ENCODE peak calls at places on chromosome 22, in seven cellular contexts. One of them, this sample, is unnamed.

GRCh38 chr22:20117656-20118571 is 888 bp upstream of the TRMT2A start:
- DNase-seq in aorta: peak; percentile 83
- DNase-seq in Calu3: peak; percentile 19
- DNase-seq in iPS-NIHi11: no peak
- DNase-seq in IMR-90: peak; percentile 25
- DNase-seq in left lung: no peak
- DNase-seq in NT2/D1: no peak
- DNase-seq in this sample: no peak

GRCh38 chr22:41535244-41535643 is 9.0 kb downstream of the POLR3H start:
- DNase-seq in aorta: no peak
- DNase-seq in Calu3: no peak
- DNase-seq in iPS-NIHi11: peak; percentile 63
- DNase-seq in IMR-90: no peak
- DNase-seq in left lung: no peak
- DNase-seq in NT2/D1: no peak
- DNase-seq in this sample: no peak

GRCh38 chr22:33922268-33922667 is 2.0 kb upstream of the LARGE1 start:
- DNase-seq in aorta: peak; percentile 75
- DNase-seq in Calu3: peak; percentile 13
- DNase-seq in iPS-NIHi11: peak; percentile 68
- DNase-seq in IMR-90: peak; percentile 34
- DNase-seq in left lung: no peak
- DNase-seq in NT2/D1: peak; percentile 49
- DNase-seq in this sample: peak; percentile 53

GRCh38 chr22:38397189-38398097 is 57.6 kb downstream of the KCNJ4 start:
- DNase-seq in aorta: peak; percentile 83
- DNase-seq in Calu3: peak; percentile 53
- DNase-seq in iPS-NIHi11: no peak
- DNase-seq in IMR-90: no peak
- DNase-seq in left lung: peak; percentile 61
- DNase-seq in NT2/D1: peak; percentile 44
- DNase-seq in this sample: no peak

GRCh38 chr22:37014415-37014806 is 4.8 kb downstream of the TST start:
- DNase-seq in aorta: no peak
- DNase-seq in Calu3: no peak
- DNase-seq in iPS-NIHi11: no peak
- DNase-seq in IMR-90: no peak
- DNase-seq in left lung: no peak
- DNase-seq in NT2/D1: no peak
- DNase-seq in this sample: no peak

GRCh38 chr22:50197856-50198623 is 2.8 kb upstream of the SELENOO start:
- DNase-seq in aorta: no peak
- DNase-seq in Calu3: no peak
- DNase-seq in iPS-NIHi11: no peak
- DNase-seq in IMR-90: no peak
- DNase-seq in left lung: no peak
- DNase-seq in NT2/D1: no peak
- DNase-seq in this sample: no peak

GRCh38 chr22:36386900-36387663 is 685 bp downstream of the MYH9 start:
- DNase-seq in aorta: peak; percentile 89
- DNase-seq in Calu3: peak; percentile 59
- DNase-seq in iPS-NIHi11: peak; percentile 42
- DNase-seq in IMR-90: no peak
- DNase-seq in left lung: peak; percentile 85
- DNase-seq in NT2/D1: no peak
- DNase-seq in this sample: no peak

GRCh38 chr22:35313311-35314121 is 13.8 kb downstream of the TOM1 start:
- DNase-seq in aorta: peak; percentile 77
- DNase-seq in Calu3: peak; percentile 58
- DNase-seq in iPS-NIHi11: no peak
- DNase-seq in IMR-90: peak; percentile 96
- DNase-seq in left lung: peak; percentile 31
- DNase-seq in NT2/D1: no peak
- DNase-seq in this sample: no peak

GRCh38 chr22:20653012-20653794 is 120.7 kb upstream of the SERPIND1 start:
- DNase-seq in aorta: no peak
- DNase-seq in Calu3: no peak
- DNase-seq in iPS-NIHi11: no peak
- DNase-seq in IMR-90: no peak
- DNase-seq in left lung: no peak
- DNase-seq in NT2/D1: no peak
- DNase-seq in this sample: no peak

GRCh38 chr22:46862418-46863324 is 100.2 kb downstream of the TBC1D22A start:
- DNase-seq in aorta: no peak
- DNase-seq in Calu3: no peak
- DNase-seq in iPS-NIHi11: no peak
- DNase-seq in IMR-90: no peak
- DNase-seq in left lung: no peak
- DNase-seq in NT2/D1: no peak
- DNase-seq in this sample: no peak

GRCh38 chr22:33054276-33054675 is 3.9 kb downstream of the SYN3 start:
- DNase-seq in aorta: no peak
- DNase-seq in Calu3: no peak
- DNase-seq in iPS-NIHi11: no peak
- DNase-seq in IMR-90: no peak
- DNase-seq in left lung: no peak
- DNase-seq in NT2/D1: no peak
- DNase-seq in this sample: no peak

GRCh38 chr22:38842512-38843200 is 1.2 kb downstream of the NPTXR start:
- DNase-seq in aorta: no peak
- DNase-seq in Calu3: no peak
- DNase-seq in iPS-NIHi11: no peak
- DNase-seq in IMR-90: no peak
- DNase-seq in left lung: no peak
- DNase-seq in NT2/D1: no peak
- DNase-seq in this sample: no peak

GRCh38 chr22:25777870-25778269 is 35.9 kb downstream of the MYO18B start:
- DNase-seq in aorta: no peak
- DNase-seq in Calu3: peak; percentile 46
- DNase-seq in iPS-NIHi11: no peak
- DNase-seq in IMR-90: peak; percentile 45
- DNase-seq in left lung: no peak
- DNase-seq in NT2/D1: no peak
- DNase-seq in this sample: peak; percentile 14

This sample was measured in neural crest cell.